ENCODE peak calls at places on chromosomes 3 and 15, in six cellular contexts. X, N, C, U, V and P are unnamed samples. For H3K9me3, the result is how much of the 10 kb centered on the place peaks cover.

GRCh38 chr15:70245932-70246622 is 148.4 kb upstream of the TLE3 start:
- DNase-seq in U (no peak), V (no peak), X (peak), N (peak), C (peak), P (peak)

GRCh38 chr15:28123408-28124023 is 24.4 kb upstream of the OCA2 start:
- DNase-seq in C (peak), U (peak), N (peak), V (peak), X (peak), P (peak)

GRCh38 chr15:86333819-86334218 is 254.1 kb downstream of the AGBL1 start:
- DNase-seq in V (no peak), C (no peak), U (no peak), N (peak), X (no peak), P (no peak)

GRCh38 chr15:85702321-85703230 is 92.1 kb downstream of the KLHL25 start:
- DNase-seq in N (peak), X (no peak), V (no peak), U (no peak), C (no peak), P (no peak)

GRCh38 chr15:29115093-29115991 is 154.3 kb downstream of the NSMCE3 start:
- DNase-seq in N (no peak), C (no peak), V (no peak), U (no peak), X (no peak), P (no peak)

GRCh38 chr3:41141431-41142164 is 57.7 kb upstream of the CTNNB1 start:
- DNase-seq in N (no peak), U (no peak), X (no peak), V (no peak), C (no peak), P (no peak)

GRCh38 chr15:59366368-59367021 is 6.2 kb downstream of the MYO1E start:
- DNase-seq in C (no peak), X (no peak), N (peak), U (no peak), V (no peak), P (no peak)

GRCh38 chr3:197953881-197954280 is 3.9 kb downstream of the RPL35A start:
- DNase-seq in C (no peak), U (no peak), V (no peak), X (no peak), N (peak), P (no peak)

GRCh38 chr15:77025941-77026411 is 31.1 kb downstream of the PSTPIP1 start:
- DNase-seq in V (peak), U (peak), X (peak), N (no peak), C (no peak), P (peak)

GRCh38 chr3:107222927-107223326 is 154.3 kb upstream of the CCDC54 start:
- DNase-seq in V (no peak), X (no peak), N (peak), U (no peak), C (no peak), P (no peak)

GRCh38 chr15:27668471-27669220 is 430.5 kb downstream of the OCA2 start:
- DNase-seq in C (no peak), V (no peak), U (no peak), N (no peak), X (no peak), P (no peak)

GRCh38 chr15:44009056-44009455 is 182.3 kb downstream of the WDR76 start:
- DNase-seq in X (no peak), N (peak), C (no peak), V (no peak), U (no peak), P (no peak)

GRCh38 chr3:61505197-61505596 is 56.2 kb upstream of the PTPRG start:
- DNase-seq in C (no peak), U (no peak), X (no peak), V (no peak), N (no peak), P (no peak)

GRCh38 chr3:128423525-128424147 is 43.1 kb downstream of the DNAJB8 start:
- DNase-seq in X (no peak), V (no peak), N (no peak), C (no peak), U (no peak), P (no peak)

GRCh38 chr15:34437687-34438086 is at the start of gene GOLGA8A:
- DNase-seq in C (peak), U (peak), N (peak), V (no peak), X (peak), P (peak)

GRCh38 chr3:39378092-39378491 is 5.1 kb upstream of the SLC25A38 start:
- DNase-seq in U (no peak), X (no peak), N (peak), V (peak), C (no peak), P (peak)

GRCh38 chr3:156681003-156681402 is 6.6 kb downstream of the TIPARP start:
- DNase-seq in U (no peak), X (no peak), C (no peak), N (peak), V (no peak), P (peak)

GRCh38 chr3:43001094-43001553 is 22.0 kb downstream of the GASK1A start:
- DNase-seq in U (peak), C (peak), X (peak), V (peak), N (peak), P (peak)

GRCh38 chr3:143329567-143330164 is 210.1 kb downstream of the CHST2 start:
- DNase-seq in V (no peak), C (no peak), N (peak), U (peak), X (no peak), P (peak)

GRCh38 chr15:89978914-89979313 is 22.2 kb upstream of the ZNF710 start:
- DNase-seq in X (no peak), C (no peak), N (no peak), U (no peak), V (no peak), P (no peak)

GRCh38 chr15:41967506-41968206 is 4.7 kb downstream of the EHD4 start:
- DNase-seq in V (no peak), U (no peak), X (no peak), N (peak), C (peak), P (no peak)

GRCh38 chr3:171163724-171164465 is 137.4 kb upstream of the SLC2A2 start:
- DNase-seq in V (no peak), C (no peak), U (no peak), N (peak), X (no peak), P (no peak)

GRCh38 chr3:48595075-48595525 is at the start of gene COL7A1:
- DNase-seq in V (no peak), C (no peak), X (no peak), U (peak), N (no peak), P (no peak)

GRCh38 chr15:75620776-75621536 is 4.6 kb downstream of the SNUPN start:
- DNase-seq in U (peak), X (peak), N (peak), C (peak), V (peak), P (peak)

GRCh38 chr15:63606333-63606732 is 9.1 kb downstream of the FBXL22 start:
- DNase-seq in U (no peak), C (no peak), X (no peak), N (no peak), V (no peak), P (no peak)

GRCh38 chr15:63605036-63605435 is 7.8 kb downstream of the FBXL22 start:
- DNase-seq in U (no peak), X (no peak), N (no peak), V (no peak), C (no peak), P (no peak)

GRCh38 chr15:63604281-63604680 is 7.1 kb downstream of the FBXL22 start:
- DNase-seq in U (no peak), X (no peak), C (no peak), V (no peak), N (no peak), P (no peak)

GRCh38 chr15:63603516-63603915 is 6.3 kb downstream of the FBXL22 start:
- DNase-seq in U (no peak), N (no peak), X (no peak), C (no peak), V (no peak), P (no peak)

DNA sequence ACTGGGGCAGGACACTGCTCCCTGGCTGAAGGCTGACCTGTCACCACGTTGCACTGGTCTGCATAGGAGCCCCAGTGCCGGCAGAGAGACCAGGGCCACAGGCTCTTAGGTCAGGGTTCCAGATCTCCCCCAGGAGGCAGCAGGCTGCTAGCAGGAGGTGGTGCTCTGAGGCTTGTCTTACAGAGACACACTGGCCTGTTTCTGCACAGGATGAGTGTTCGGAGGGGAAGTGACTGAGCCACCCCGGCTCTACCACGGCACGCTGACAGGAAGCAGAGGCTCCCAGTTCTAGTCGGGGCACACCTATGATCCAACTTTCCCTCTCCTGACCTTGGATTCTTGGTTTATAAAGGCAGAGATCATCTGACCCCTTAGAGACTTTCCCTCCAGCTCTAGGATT is 8.6 kb downstream of the FBXL22 start:
- DNase-seq in X (no peak), C (no peak), U (no peak), N (no peak), V (no peak), P (no peak)
- TF ChIP-seq CTCF in X (no peak), C (no peak), U (no peak), N (no peak), V (no peak), P (no peak)

GRCh38 chr3:134333522-134334181 is 40.6 kb downstream of the AMOTL2 start:
- DNase-seq in C (peak), U (no peak), X (no peak), N (peak), V (no peak), P (no peak)

GRCh38 chr3:134330895-134331810 is 43.1 kb downstream of the AMOTL2 start:
- DNase-seq in N (peak), V (no peak), C (peak), U (no peak), X (no peak), P (no peak)

GRCh38 chr3:134331811-134332199 is 42.4 kb downstream of the AMOTL2 start:
- DNase-seq in V (no peak), U (no peak), N (no peak), C (no peak), X (no peak), P (no peak)

GRCh38 chr3:134334231-134334900 is 39.9 kb downstream of the AMOTL2 start:
- DNase-seq in X (no peak), V (no peak), N (peak), U (no peak), C (no peak), P (peak)

GRCh38 chr3:134332344-134332743 is 41.9 kb downstream of the AMOTL2 start:
- DNase-seq in V (no peak), U (no peak), X (no peak), C (peak), N (no peak), P (no peak)
- H3K27ac ChIP-seq in V (no peak), U (no peak), X (peak), C (peak), N (peak), P (no peak)

GRCh38 chr15:54345827-54346226 is 367.6 kb downstream of the UNC13C start:
- DNase-seq in X (no peak), U (no peak), V (no peak), N (no peak), C (no peak), P (no peak)
- H3K9me3 ChIP-seq in X (under half), U (under half), V (under half), N (under half), C (under half), P (under half)

DNA sequence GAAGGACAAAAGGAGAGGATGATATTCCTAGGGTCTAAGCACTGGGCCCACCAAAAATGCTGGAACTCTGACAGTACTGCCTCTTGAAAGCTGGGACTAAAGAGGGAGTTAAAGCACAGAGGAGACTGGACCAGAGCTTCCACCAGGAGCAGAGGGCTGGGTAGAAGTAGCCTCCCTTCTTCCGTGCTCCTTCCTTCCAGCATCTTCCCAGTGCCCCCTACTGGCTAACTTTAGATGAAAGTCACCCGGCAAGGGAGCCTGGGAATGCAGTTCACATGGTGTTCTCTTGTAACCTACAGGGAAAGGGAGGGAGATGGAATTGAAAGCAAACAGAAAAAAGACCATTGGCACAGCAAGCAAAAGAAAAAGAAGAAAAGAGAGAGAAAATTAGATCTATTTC is 106.1 kb upstream of the COL8A1 start:
- DNase-seq in N (peak), V (peak), C (peak), X (no peak), U (no peak), P (peak)
- TF ChIP-seq CTCF in N (peak), V (peak), C (peak), X (peak), U (peak), P (peak)

DNA sequence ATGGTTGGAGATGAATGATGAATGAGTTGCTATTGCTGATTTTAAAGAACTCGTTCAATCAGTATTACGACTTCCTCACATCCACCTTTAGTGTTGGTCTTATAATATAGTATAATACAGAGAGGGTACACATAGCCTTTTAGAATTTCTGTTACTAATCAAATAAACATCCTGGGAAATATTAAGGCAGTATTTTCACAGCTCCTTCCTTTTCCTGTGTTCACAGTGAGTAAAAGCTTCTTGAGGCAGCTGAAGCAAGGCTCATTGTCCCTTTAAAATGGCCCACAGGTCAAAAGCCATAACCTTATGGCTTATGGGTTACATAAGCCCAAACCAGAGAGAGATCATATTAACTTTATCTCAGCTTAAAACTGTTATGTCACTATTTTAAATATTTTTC is 1.3 kb upstream of the BTLA start:
- DNase-seq in U (no peak), C (no peak), N (no peak), V (no peak), X (no peak), P (no peak)
- H3K27ac ChIP-seq in U (no peak), C (no peak), N (no peak), V (no peak), X (no peak), P (no peak)

DNA sequence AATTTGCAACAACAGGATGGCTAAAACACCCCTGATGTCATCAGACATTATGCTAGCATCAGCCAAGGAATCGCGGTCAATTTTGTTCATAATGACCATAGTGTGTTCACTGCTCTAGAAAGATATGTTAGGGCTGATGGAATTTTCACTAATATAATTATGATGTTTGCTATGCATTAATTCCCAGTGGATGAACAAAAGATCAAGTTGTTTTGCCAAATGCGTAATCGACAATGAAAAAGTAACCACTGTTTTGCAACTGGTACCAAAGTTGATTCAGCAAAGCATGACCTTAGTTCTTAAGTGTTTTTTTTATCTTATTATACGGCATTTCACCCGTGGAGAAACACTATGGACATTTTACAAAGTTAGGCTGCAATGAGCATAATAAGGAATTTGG is 765.3 kb upstream of the NR2F2 start:
- DNase-seq in C (no peak), U (no peak), X (no peak), V (no peak), N (no peak), P (no peak)
- H3K9me3 ChIP-seq in C (under half), U (under half), X (under half), V (under half), N (under half), P (under half)

GRCh38 chr15:66459818-66460615 is 37.5 kb downstream of the SNAPC5 start:
- DNase-seq in V (no peak), N (peak), U (no peak), C (no peak), X (no peak), P (no peak)
- TF ChIP-seq CTCF in V (no peak), N (no peak), U (no peak), C (no peak), X (no peak), P (no peak)

DNA sequence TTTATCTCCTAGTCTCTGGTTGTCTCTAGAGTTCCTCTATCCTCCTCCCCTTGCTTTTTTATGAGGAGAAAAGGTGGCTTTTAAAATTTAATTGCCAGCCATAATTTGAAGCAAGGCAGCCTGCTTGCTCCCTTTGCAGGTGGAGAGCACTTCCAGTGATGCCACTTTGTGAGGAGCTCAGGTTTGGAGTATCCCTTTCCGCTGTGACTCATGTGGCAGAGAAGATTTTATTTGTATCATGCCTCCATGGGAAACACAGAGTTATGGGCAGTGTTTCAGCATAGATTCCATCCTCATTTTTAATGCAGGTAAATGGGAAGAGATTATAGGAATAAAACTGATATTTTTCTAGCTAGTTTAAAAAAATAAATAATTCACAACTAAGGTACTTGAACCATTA is 7.0 kb downstream of the PPM1L start:
- DNase-seq in X (no peak), V (no peak), N (no peak), U (no peak), C (no peak), P (no peak)
- H3K27ac ChIP-seq in X (no peak), V (no peak), N (no peak), U (no peak), C (no peak), P (no peak)